ENCODE peak calls at places on chromosomes 13 and 19, in seven cellular contexts. One of them, this sample, is unnamed. For H3K27me3 and H3K9me3, the result is how much of the 10 kb centered on the place peaks cover.

GRCh38 chr13:101217086-101217485 is 199.2 kb downstream of the NALCN start:
- DNase-seq in upper lobe of left lung: no peak
- DNase-seq in gastrocnemius medialis: no peak
- DNase-seq in CD8-positive, alpha-beta T cell: no peak
- DNase-seq in stomach: no peak
- DNase-seq in body of pancreas: no peak
- DNase-seq in ascending aorta: no peak
- DNase-seq in this sample: no peak

GRCh38 chr13:25541434-25542123 is 169.8 kb downstream of the ATP8A2 start:
- DNase-seq in body of pancreas: no peak
- DNase-seq in CD8-positive, alpha-beta T cell: no peak
- DNase-seq in upper lobe of left lung: no peak
- DNase-seq in gastrocnemius medialis: no peak
- DNase-seq in ascending aorta: no peak
- DNase-seq in stomach: no peak
- DNase-seq in this sample: no peak

GRCh38 chr13:108082481-108082880 is 132.9 kb downstream of the LIG4 start:
- DNase-seq in gastrocnemius medialis: no peak
- DNase-seq in ascending aorta: no peak
- DNase-seq in upper lobe of left lung: no peak
- DNase-seq in body of pancreas: no peak
- DNase-seq in stomach: no peak
- DNase-seq in CD8-positive, alpha-beta T cell: no peak
- DNase-seq in this sample: no peak

GRCh38 chr19:35248310-35249145 is at the start of gene LSR:
- DNase-seq in upper lobe of left lung: peak
- DNase-seq in CD8-positive, alpha-beta T cell: peak
- DNase-seq in stomach: peak
- DNase-seq in gastrocnemius medialis: no peak
- DNase-seq in body of pancreas: peak
- DNase-seq in ascending aorta: no peak
- DNase-seq in this sample: peak

GRCh38 chr13:98169331-98169730 is 7.7 kb downstream of the RNF113B start:
- DNase-seq in stomach: no peak
- DNase-seq in upper lobe of left lung: no peak
- DNase-seq in CD8-positive, alpha-beta T cell: no peak
- DNase-seq in ascending aorta: no peak
- DNase-seq in gastrocnemius medialis: no peak
- DNase-seq in body of pancreas: no peak
- DNase-seq in this sample: no peak

GRCh38 chr19:628168-628567 is 5.2 kb downstream of the POLRMT start:
- DNase-seq in gastrocnemius medialis: no peak
- DNase-seq in CD8-positive, alpha-beta T cell: no peak
- DNase-seq in stomach: no peak
- DNase-seq in upper lobe of left lung: no peak
- DNase-seq in ascending aorta: no peak
- DNase-seq in body of pancreas: no peak
- DNase-seq in this sample: no peak

GRCh38 chr13:48783181-48783630 is 129.5 kb downstream of the CYSLTR2 start:
- DNase-seq in ascending aorta: peak
- DNase-seq in CD8-positive, alpha-beta T cell: no peak
- DNase-seq in body of pancreas: peak
- DNase-seq in upper lobe of left lung: no peak
- DNase-seq in gastrocnemius medialis: peak
- DNase-seq in stomach: peak
- DNase-seq in this sample: peak

GRCh38 chr13:79530270-79530669 is 49.3 kb downstream of the NDFIP2 start:
- DNase-seq in ascending aorta: no peak
- DNase-seq in CD8-positive, alpha-beta T cell: no peak
- DNase-seq in stomach: no peak
- DNase-seq in body of pancreas: no peak
- DNase-seq in gastrocnemius medialis: no peak
- DNase-seq in upper lobe of left lung: no peak
- DNase-seq in this sample: no peak

GRCh38 chr13:102870677-102871415 is 25.0 kb downstream of the ERCC5 start:
- DNase-seq in body of pancreas: peak
- DNase-seq in gastrocnemius medialis: no peak
- DNase-seq in CD8-positive, alpha-beta T cell: no peak
- DNase-seq in stomach: peak
- DNase-seq in ascending aorta: no peak
- DNase-seq in upper lobe of left lung: peak
- DNase-seq in this sample: no peak

GRCh38 chr13:50892162-50892944 is 17.2 kb upstream of the RNASEH2B start:
- DNase-seq in ascending aorta: no peak
- DNase-seq in CD8-positive, alpha-beta T cell: peak
- DNase-seq in body of pancreas: no peak
- DNase-seq in upper lobe of left lung: no peak
- DNase-seq in gastrocnemius medialis: no peak
- DNase-seq in stomach: no peak
- DNase-seq in this sample: no peak

GRCh38 chr13:48222358-48223015 is 10.5 kb upstream of the ITM2B start:
- DNase-seq in ascending aorta: no peak
- DNase-seq in CD8-positive, alpha-beta T cell: no peak
- DNase-seq in body of pancreas: no peak
- DNase-seq in gastrocnemius medialis: no peak
- DNase-seq in upper lobe of left lung: no peak
- DNase-seq in stomach: no peak
- DNase-seq in this sample: no peak

GRCh38 chr19:50510121-50510670 is 795 bp downstream of the JOSD2 start:
- DNase-seq in body of pancreas: no peak
- DNase-seq in gastrocnemius medialis: no peak
- DNase-seq in upper lobe of left lung: peak
- DNase-seq in ascending aorta: no peak
- DNase-seq in CD8-positive, alpha-beta T cell: no peak
- DNase-seq in stomach: no peak
- DNase-seq in this sample: peak

GRCh38 chr19:6458695-6459355 is 767 bp downstream of the SLC25A23 start:
- DNase-seq in gastrocnemius medialis: no peak
- DNase-seq in ascending aorta: no peak
- DNase-seq in body of pancreas: peak
- DNase-seq in upper lobe of left lung: no peak
- DNase-seq in CD8-positive, alpha-beta T cell: no peak
- DNase-seq in stomach: peak
- DNase-seq in this sample: no peak

GRCh38 chr13:37791699-37792098 is 77.9 kb downstream of the TRPC4 start:
- DNase-seq in gastrocnemius medialis: no peak
- DNase-seq in upper lobe of left lung: no peak
- DNase-seq in ascending aorta: no peak
- DNase-seq in stomach: no peak
- DNase-seq in CD8-positive, alpha-beta T cell: no peak
- DNase-seq in body of pancreas: no peak
- DNase-seq in this sample: no peak

GRCh38 chr13:87827479-87827878 is 156.3 kb downstream of the SLITRK5 start:
- DNase-seq in gastrocnemius medialis: no peak
- DNase-seq in body of pancreas: no peak
- DNase-seq in CD8-positive, alpha-beta T cell: no peak
- DNase-seq in upper lobe of left lung: no peak
- DNase-seq in stomach: no peak
- DNase-seq in ascending aorta: no peak
- DNase-seq in this sample: no peak

GRCh38 chr19:34589730-34590129 is 87.2 kb downstream of the SCGB2B2 start:
- DNase-seq in stomach: no peak
- DNase-seq in gastrocnemius medialis: no peak
- DNase-seq in ascending aorta: no peak
- DNase-seq in body of pancreas: peak
- DNase-seq in upper lobe of left lung: no peak
- DNase-seq in CD8-positive, alpha-beta T cell: no peak
- DNase-seq in this sample: no peak

GRCh38 chr13:76542176-76542575 is 344.0 kb downstream of the KCTD12 start:
- DNase-seq in body of pancreas: no peak
- DNase-seq in stomach: no peak
- DNase-seq in upper lobe of left lung: no peak
- DNase-seq in CD8-positive, alpha-beta T cell: no peak
- DNase-seq in ascending aorta: no peak
- DNase-seq in gastrocnemius medialis: no peak
- DNase-seq in this sample: no peak

GRCh38 chr19:7930765-7931164 is 4.8 kb upstream of the CTXN1 start:
- DNase-seq in body of pancreas: peak
- DNase-seq in ascending aorta: no peak
- DNase-seq in gastrocnemius medialis: no peak
- DNase-seq in stomach: no peak
- DNase-seq in upper lobe of left lung: no peak
- DNase-seq in CD8-positive, alpha-beta T cell: no peak
- DNase-seq in this sample: no peak

GRCh38 chr13:73997964-73998363 is 136.2 kb downstream of the KLF12 start:
- DNase-seq in upper lobe of left lung: no peak
- DNase-seq in body of pancreas: no peak
- DNase-seq in stomach: no peak
- DNase-seq in ascending aorta: no peak
- DNase-seq in CD8-positive, alpha-beta T cell: no peak
- DNase-seq in gastrocnemius medialis: no peak
- DNase-seq in this sample: no peak

GRCh38 chr13:74922963-74923362 is 559.0 kb downstream of the TBC1D4 start:
- DNase-seq in body of pancreas: no peak
- DNase-seq in stomach: no peak
- DNase-seq in upper lobe of left lung: no peak
- DNase-seq in gastrocnemius medialis: no peak
- DNase-seq in ascending aorta: no peak
- DNase-seq in CD8-positive, alpha-beta T cell: no peak
- DNase-seq in this sample: no peak

GRCh38 chr13:101736551-101736950 is 284.1 kb downstream of the ITGBL1 start:
- DNase-seq in CD8-positive, alpha-beta T cell: no peak
- DNase-seq in upper lobe of left lung: no peak
- DNase-seq in gastrocnemius medialis: no peak
- DNase-seq in stomach: no peak
- DNase-seq in body of pancreas: no peak
- DNase-seq in ascending aorta: no peak
- DNase-seq in this sample: no peak

GRCh38 chr13:24272452-24273161 is 36.8 kb upstream of the C1QTNF9 start:
- DNase-seq in gastrocnemius medialis: no peak
- DNase-seq in stomach: no peak
- DNase-seq in CD8-positive, alpha-beta T cell: no peak
- DNase-seq in upper lobe of left lung: no peak
- DNase-seq in body of pancreas: no peak
- DNase-seq in ascending aorta: no peak
- DNase-seq in this sample: no peak

GRCh38 chr19:51441410-51442390 is 16.6 kb downstream of the SIGLEC8 start:
- DNase-seq in body of pancreas: no peak
- DNase-seq in upper lobe of left lung: no peak
- DNase-seq in stomach: peak
- DNase-seq in ascending aorta: peak
- DNase-seq in CD8-positive, alpha-beta T cell: peak
- DNase-seq in gastrocnemius medialis: no peak
- DNase-seq in this sample: no peak

GRCh38 chr19:15508035-15508710 is at the start of gene CYP4F22:
- DNase-seq in upper lobe of left lung: peak
- DNase-seq in CD8-positive, alpha-beta T cell: peak
- DNase-seq in stomach: no peak
- DNase-seq in body of pancreas: no peak
- DNase-seq in ascending aorta: no peak
- DNase-seq in gastrocnemius medialis: no peak
- DNase-seq in this sample: no peak

GRCh38 chr13:48411281-48412099 is 1.4 kb downstream of the LPAR6 start:
- DNase-seq in gastrocnemius medialis: no peak
- DNase-seq in CD8-positive, alpha-beta T cell: peak
- DNase-seq in upper lobe of left lung: no peak
- DNase-seq in stomach: no peak
- DNase-seq in body of pancreas: no peak
- DNase-seq in ascending aorta: no peak
- DNase-seq in this sample: no peak

GRCh38 chr19:16416996-16417395 is 54.8 kb downstream of the EPS15L1 start:
- DNase-seq in ascending aorta: no peak
- DNase-seq in stomach: no peak
- DNase-seq in CD8-positive, alpha-beta T cell: no peak
- DNase-seq in body of pancreas: no peak
- DNase-seq in gastrocnemius medialis: no peak
- DNase-seq in upper lobe of left lung: peak
- DNase-seq in this sample: no peak

GRCh38 chr13:20140487-20140886 is 20.4 kb downstream of the GJA3 start:
- DNase-seq in upper lobe of left lung: no peak
- DNase-seq in stomach: no peak
- DNase-seq in body of pancreas: no peak
- DNase-seq in gastrocnemius medialis: no peak
- DNase-seq in CD8-positive, alpha-beta T cell: no peak
- DNase-seq in ascending aorta: no peak
- DNase-seq in this sample: no peak
- H3K27me3 ChIP-seq in upper lobe of left lung: under half
- H3K27me3 ChIP-seq in stomach: half or more
- H3K27me3 ChIP-seq in body of pancreas: under half
- H3K27me3 ChIP-seq in gastrocnemius medialis: under half
- H3K27me3 ChIP-seq in CD8-positive, alpha-beta T cell: under half
- H3K27me3 ChIP-seq in ascending aorta: under half
- H3K27me3 ChIP-seq in this sample: half or more

GRCh38 chr19:21256722-21257121 is 72.5 kb downstream of the ZNF708 start:
- DNase-seq in ascending aorta: no peak
- DNase-seq in gastrocnemius medialis: no peak
- DNase-seq in CD8-positive, alpha-beta T cell: no peak
- DNase-seq in upper lobe of left lung: no peak
- DNase-seq in stomach: no peak
- DNase-seq in body of pancreas: no peak
- DNase-seq in this sample: no peak
- H3K9me3 ChIP-seq in ascending aorta: under half
- H3K9me3 ChIP-seq in gastrocnemius medialis: under half
- H3K9me3 ChIP-seq in CD8-positive, alpha-beta T cell: under half
- H3K9me3 ChIP-seq in upper lobe of left lung: under half
- H3K9me3 ChIP-seq in stomach: under half
- H3K9me3 ChIP-seq in body of pancreas: under half
- H3K9me3 ChIP-seq in this sample: under half

DNA sequence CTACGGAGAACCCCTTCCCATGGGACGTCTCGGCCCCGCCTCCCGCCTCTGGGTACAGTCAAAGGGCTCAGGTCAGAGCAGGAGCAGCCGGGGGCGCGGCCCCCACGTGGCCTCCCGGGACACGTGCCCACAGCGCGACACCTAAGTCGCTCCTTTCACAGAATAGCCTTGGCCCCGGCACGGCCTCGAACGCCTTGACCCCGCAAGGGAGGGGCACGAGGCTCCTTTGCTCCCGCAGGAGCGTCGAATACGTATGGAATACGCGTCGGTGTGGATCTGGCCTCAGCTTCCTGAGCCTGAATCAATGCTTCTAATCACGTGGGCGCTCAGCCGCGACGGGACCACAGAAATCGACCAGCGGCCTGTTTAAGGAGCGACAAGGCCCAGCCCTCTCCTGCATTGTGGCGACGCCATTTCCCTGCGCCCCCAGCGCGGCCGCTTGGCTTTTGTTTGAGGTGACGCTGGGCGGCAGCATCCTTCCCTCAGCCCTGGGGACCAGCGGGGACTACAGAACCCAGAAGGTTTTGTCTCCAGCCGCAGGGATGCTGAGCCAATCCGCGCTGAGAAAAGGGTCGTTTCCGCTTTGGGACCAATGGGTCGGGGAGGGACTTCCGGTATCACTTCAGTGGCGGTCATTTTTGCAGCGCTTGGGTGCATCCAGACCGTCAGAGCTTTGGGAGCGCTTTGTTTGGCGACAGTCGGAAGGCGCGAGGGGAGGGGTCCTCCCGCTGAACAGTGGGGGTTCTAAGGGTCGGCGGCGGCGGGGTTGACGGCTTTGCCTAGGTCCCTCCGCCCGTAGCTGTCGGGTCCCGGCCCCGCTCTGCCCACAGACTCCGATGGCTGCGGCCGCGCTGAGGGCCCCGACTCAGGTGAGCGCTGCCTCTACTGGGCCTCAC is at the start of gene ZIK1:
- DNase-seq in CD8-positive, alpha-beta T cell: peak
- DNase-seq in stomach: peak
- DNase-seq in body of pancreas: peak
- DNase-seq in ascending aorta: peak
- DNase-seq in upper lobe of left lung: peak
- DNase-seq in gastrocnemius medialis: peak
- DNase-seq in this sample: peak
- TF ChIP-seq CTCF in CD8-positive, alpha-beta T cell: peak
- TF ChIP-seq CTCF in stomach: no peak
- TF ChIP-seq CTCF in body of pancreas: peak
- TF ChIP-seq CTCF in ascending aorta: no peak
- TF ChIP-seq CTCF in upper lobe of left lung: no peak
- TF ChIP-seq CTCF in gastrocnemius medialis: no peak
- TF ChIP-seq CTCF in this sample: no peak

GRCh38 chr13:36673838-36674326 is at the start of gene SERTM1:
- DNase-seq in stomach: no peak
- DNase-seq in CD8-positive, alpha-beta T cell: no peak
- DNase-seq in gastrocnemius medialis: no peak
- DNase-seq in ascending aorta: no peak
- DNase-seq in upper lobe of left lung: peak
- DNase-seq in body of pancreas: no peak
- DNase-seq in this sample: peak
- H3K27me3 ChIP-seq in stomach: under half
- H3K27me3 ChIP-seq in CD8-positive, alpha-beta T cell: under half
- H3K27me3 ChIP-seq in gastrocnemius medialis: under half
- H3K27me3 ChIP-seq in ascending aorta: under half
- H3K27me3 ChIP-seq in upper lobe of left lung: under half
- H3K27me3 ChIP-seq in body of pancreas: under half
- H3K27me3 ChIP-seq in this sample: under half

This sample was measured in suprapubic skin.